ENCODE peak calls at places on chromosomes 3 and 15, in six cellular contexts. J is cardiac muscle cell, F is neuronal stem cell, D is right cardiac atrium, L is left lung, U is fibroblast of pulmonary artery. R is an unnamed sample.

GRCh38 chr3:183122257-183122932 is 23.1 kb upstream of the MCCC1 start:
- DNase-seq in J (peak), F (no peak), D (no peak), L (no peak), U (peak), R (no peak)

GRCh38 chr3:48408823-48409281 is 21.0 kb downstream of the PLXNB1 start:
- DNase-seq in J (no peak), F (no peak), D (peak), L (peak), U (no peak), R (no peak)

GRCh38 chr3:126124896-126125295 is 41.0 kb upstream of the SLC41A3 start:
- DNase-seq in J (no peak), F (no peak), D (peak), L (peak), U (no peak), R (no peak)

GRCh38 chr3:183278479-183279088 is 25.5 kb downstream of the B3GNT5 start:
- DNase-seq in J (no peak), F (no peak), D (no peak), L (no peak), U (no peak), R (no peak)

GRCh38 chr3:11582123-11582968 is 61.4 kb downstream of the VGLL4 start:
- DNase-seq in J (peak), F (no peak), D (peak), L (no peak), U (peak), R (peak)

GRCh38 chr3:79392479-79392878 is 375.3 kb downstream of the ROBO1 start:
- DNase-seq in J (no peak), F (no peak), D (no peak), L (no peak), U (no peak), R (no peak)

GRCh38 chr15:58269455-58270414 is 131.6 kb downstream of the AQP9 start:
- DNase-seq in J (peak), F (peak), D (no peak), L (no peak), U (peak), R (no peak)

GRCh38 chr3:31710123-31710841 is 177.6 kb downstream of the STT3B start:
- DNase-seq in J (no peak), F (no peak), D (no peak), L (no peak), U (peak), R (no peak)

GRCh38 chr3:61178167-61178566 is 73.1 kb downstream of the FHIT start:
- DNase-seq in J (peak), F (no peak), D (no peak), L (no peak), U (no peak), R (no peak)

GRCh38 chr3:99859855-99860254 is 42.2 kb downstream of the CMSS1 start:
- DNase-seq in J (no peak), F (no peak), D (no peak), L (no peak), U (peak), R (no peak)

GRCh38 chr3:158091526-158091925 is 14.7 kb downstream of the SHOX2 start:
- DNase-seq in J (no peak), F (no peak), D (no peak), L (no peak), U (peak), R (no peak)

GRCh38 chr3:127457094-127457475 is 133.4 kb downstream of the TPRA1 start:
- DNase-seq in J (peak), F (no peak), D (peak), L (peak), U (peak), R (no peak)

GRCh38 chr3:98242155-98242554 is 21.9 kb upstream of the OR5H6 start:
- DNase-seq in J (no peak), F (no peak), D (no peak), L (no peak), U (no peak), R (no peak)

GRCh38 chr3:120157113-120157512 is 62.9 kb upstream of the GSK3B start:
- DNase-seq in J (no peak), F (no peak), D (no peak), L (no peak), U (no peak), R (no peak)

GRCh38 chr3:2514031-2514430 is 415.4 kb downstream of the CNTN4 start:
- DNase-seq in J (peak), F (peak), D (no peak), L (no peak), U (no peak), R (no peak)

GRCh38 chr15:70318996-70319465 is 221.3 kb upstream of the TLE3 start:
- DNase-seq in J (no peak), F (no peak), D (no peak), L (no peak), U (peak), R (no peak)

GRCh38 chr15:40098489-40099261 is 10.0 kb downstream of the BMF start:
- DNase-seq in J (peak), F (no peak), D (peak), L (no peak), U (peak), R (peak)

GRCh38 chr3:192884831-192885356 is 32.8 kb downstream of the MB21D2 start:
- DNase-seq in J (no peak), F (no peak), D (no peak), L (no peak), U (peak), R (no peak)

GRCh38 chr3:173743512-173743911 is 346.0 kb downstream of the NLGN1 start:
- DNase-seq in J (no peak), F (no peak), D (no peak), L (no peak), U (no peak), R (no peak)
- H3K4me3 ChIP-seq in J (no peak), F (no peak), D (no peak), L (no peak), U (no peak), R (no peak)

GRCh38 chr3:122081543-122081942 is 26.4 kb downstream of the CD86 start:
- DNase-seq in J (no peak), F (no peak), D (no peak), L (no peak), U (no peak), R (no peak)
- H3K4me3 ChIP-seq in J (no peak), F (no peak), D (no peak), L (no peak), U (no peak), R (no peak)

GRCh38 chr15:29102911-29103824 is 166.5 kb downstream of the NSMCE3 start:
- DNase-seq in J (no peak), F (peak), D (peak), L (peak), U (no peak), R (no peak)
- H3K4me3 ChIP-seq in J (no peak), F (no peak), D (peak), L (peak), U (peak), R (no peak)

GRCh38 chr15:23372284-23372683 is 17.7 kb downstream of the GOLGA8S start:
- DNase-seq in J (no peak), F (no peak), D (peak), L (no peak), U (peak), R (no peak)
- H3K4me3 ChIP-seq in J (no peak), F (no peak), D (no peak), L (no peak), U (no peak), R (no peak)

GRCh38 chr3:87359807-87360206 is 83.4 kb upstream of the POU1F1 start:
- DNase-seq in J (no peak), F (no peak), D (no peak), L (no peak), U (no peak), R (no peak)

GRCh38 chr3:87361956-87362355 is 85.6 kb upstream of the POU1F1 start:
- DNase-seq in J (no peak), F (no peak), D (no peak), L (no peak), U (no peak), R (no peak)

GRCh38 chr3:87359025-87359424 is 82.6 kb upstream of the POU1F1 start:
- DNase-seq in J (no peak), F (no peak), D (no peak), L (no peak), U (no peak), R (no peak)

GRCh38 chr3:87358066-87358465 is 81.7 kb upstream of the POU1F1 start:
- DNase-seq in J (no peak), F (no peak), D (no peak), L (no peak), U (no peak), R (no peak)

DNA sequence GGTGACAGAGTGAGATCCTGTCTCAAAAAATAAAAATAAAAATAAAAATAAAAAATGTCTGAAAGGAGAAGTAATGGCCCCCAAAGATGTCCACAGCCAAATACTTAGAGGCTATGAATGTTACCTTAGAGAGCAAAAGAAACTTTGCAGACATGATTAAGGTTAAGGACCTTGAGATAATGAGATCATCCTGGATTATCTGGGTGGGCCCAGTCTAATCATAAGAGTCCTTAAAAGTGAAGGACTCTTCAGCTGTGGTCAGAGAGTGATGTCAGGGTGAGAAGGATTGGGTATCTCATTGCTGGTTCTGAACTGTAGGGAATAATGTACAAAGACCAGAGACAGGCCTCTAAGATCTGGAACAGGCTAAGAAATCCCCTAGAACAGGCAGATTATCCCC is 84.9 kb upstream of the POU1F1 start:
- DNase-seq in J (no peak), F (no peak), D (no peak), L (no peak), U (no peak), R (no peak)
- H3K4me3 ChIP-seq in J (no peak), F (no peak), D (no peak), L (no peak), U (no peak), R (no peak)

DNA sequence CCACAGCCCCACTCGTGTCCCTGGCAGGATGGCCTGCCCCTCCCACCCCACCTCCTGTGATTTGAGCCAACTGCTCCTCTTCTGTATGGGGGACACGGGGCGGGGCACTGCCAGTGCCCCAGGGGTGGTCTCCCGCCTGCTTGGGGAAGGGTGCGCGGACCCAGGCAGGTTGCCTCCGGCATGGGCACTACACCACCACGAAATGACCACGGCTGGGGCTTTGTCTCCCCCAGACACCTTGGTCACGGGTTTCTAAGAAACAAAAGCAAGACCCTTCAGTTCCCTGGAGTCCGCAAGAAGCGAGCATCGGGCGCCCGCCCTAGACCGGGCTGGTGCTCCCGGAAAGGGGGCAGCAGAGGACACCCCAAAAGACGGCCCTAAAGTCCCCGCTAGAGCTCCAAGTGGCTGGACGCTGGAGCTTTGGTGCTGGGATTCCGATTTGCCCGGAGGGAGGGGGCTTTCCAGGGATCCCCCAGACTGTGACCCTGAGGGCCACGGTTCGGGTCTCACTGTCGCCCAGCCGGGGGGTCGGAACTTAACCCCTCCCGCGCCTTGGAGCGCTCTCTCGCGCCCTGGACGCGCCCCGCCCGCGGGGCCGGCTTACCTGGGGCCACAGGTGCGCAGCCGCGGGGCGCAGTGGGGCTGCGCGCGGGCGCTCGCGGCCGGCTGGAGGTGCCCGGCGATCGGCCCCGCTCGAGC is 219.5 kb upstream of the PRICKLE2 start:
- DNase-seq in J (no peak), F (no peak), D (peak), L (peak), U (no peak), R (no peak)
- H3K4me3 ChIP-seq in J (peak), F (peak), D (peak), L (peak), U (peak), R (peak)